ENCODE peak calls at places on chromosome 20, in four cellular contexts. M, V, H and E are unnamed samples.

GRCh38 chr20:50446351-50447101 is 63.7 kb upstream of the PTPN1 start:
- DNase-seq in H (no peak), V (no peak), M (no peak), E (peak; percentile 74)

GRCh38 chr20:49894073-49894470 is 21.3 kb downstream of the SPATA2 start:
- DNase-seq in H (no peak), M (peak; percentile 72), V (no peak), E (no peak)

GRCh38 chr20:59284470-59284869 is 15.9 kb upstream of the EDN3 start:
- DNase-seq in M (no peak), H (no peak), V (no peak), E (no peak)

GRCh38 chr20:62321521-62321948 is 18.7 kb downstream of the ADRM1 start:
- DNase-seq in H (no peak), V (no peak), M (peak; percentile 75), E (no peak)

GRCh38 chr20:19593762-19594161 is 164.3 kb upstream of the RIN2 start:
- DNase-seq in M (no peak), V (no peak), H (no peak), E (no peak)

GRCh38 chr20:49811825-49812462 is 684 bp upstream of the SLC9A8 start:
- DNase-seq in H (no peak), M (no peak), V (no peak), E (peak; percentile 15)

GRCh38 chr20:62430311-62430853 is 3.0 kb upstream of the RBBP8NL start:
- DNase-seq in V (no peak), H (no peak), M (no peak), E (no peak)

GRCh38 chr20:37501940-37502339 is 19.1 kb upstream of the NNAT start:
- DNase-seq in V (no peak), M (no peak), H (no peak), E (no peak)

GRCh38 chr20:32978009-32978335 is 26.3 kb downstream of the SUN5 start:
- DNase-seq in M (no peak), V (no peak), H (peak; percentile 21), E (no peak)

GRCh38 chr20:378961-379336 is 1.6 kb upstream of the TRIB3 start:
- DNase-seq in V (no peak), M (no peak), H (no peak), E (no peak)

GRCh38 chr20:22333885-22334545 is 250.4 kb downstream of the FOXA2 start:
- DNase-seq in M (peak; percentile 68), H (peak; percentile 67), V (peak; percentile 56), E (peak; percentile 58)

GRCh38 chr20:25136643-25137559 is 55.0 kb upstream of the VSX1 start:
- DNase-seq in V (no peak), M (no peak), H (no peak), E (no peak)

GRCh38 chr20:15494841-15495240 is 1078.4 kb downstream of the KIF16B start:
- DNase-seq in H (no peak), V (no peak), M (no peak), E (no peak)

GRCh38 chr20:18001131-18001921 is 32.5 kb downstream of the MGME1 start:
- DNase-seq in H (peak; percentile 80), M (no peak), V (no peak), E (peak; percentile 55)

GRCh38 chr20:57470212-57470522 is 54.8 kb downstream of the CTCFL start:
- DNase-seq in V (no peak), H (peak; percentile 48), M (no peak), E (no peak)

GRCh38 chr20:18645196-18645745 is 57.4 kb downstream of the DTD1 start:
- DNase-seq in V (no peak), M (no peak), H (no peak), E (no peak)

GRCh38 chr20:40056186-40056585 is 632.9 kb downstream of the MAFB start:
- DNase-seq in M (no peak), H (no peak), V (no peak), E (no peak)

GRCh38 chr20:42179768-42180167 is 561.6 kb upstream of the CHD6 start:
- DNase-seq in H (no peak), M (peak; percentile 1), V (no peak), E (no peak)

GRCh38 chr20:2006452-2007381 is 12.9 kb upstream of the PDYN start:
- DNase-seq in V (peak; percentile 2), M (peak; percentile 50), H (no peak), E (no peak)

GRCh38 chr20:16014436-16014835 is 558.8 kb downstream of the KIF16B start:
- DNase-seq in H (no peak), M (no peak), V (no peak), E (no peak)

GRCh38 chr20:58700121-58700780 is 7.7 kb downstream of the NPEPL1 start:
- DNase-seq in V (no peak), H (no peak), M (no peak), E (peak; percentile 65)

GRCh38 chr20:34328928-34329677 is 25.9 kb upstream of the AHCY start:
- DNase-seq in M (no peak), H (no peak), V (no peak), E (no peak)

GRCh38 chr20:4152696-4153235 is 137.4 kb upstream of the RNF24 start:
- DNase-seq in M (no peak), H (peak; percentile 13), V (no peak), E (no peak)

GRCh38 chr20:44056010-44056698 is 130.8 kb downstream of the JPH2 start:
- DNase-seq in H (peak; percentile 55), V (no peak), M (peak; percentile 50), E (peak; percentile 45)

GRCh38 chr20:40835321-40835720 is 146.3 kb upstream of the MAFB start:
- DNase-seq in H (no peak), V (no peak), M (no peak), E (no peak)

GRCh38 chr20:24956001-24956761 is 7.1 kb downstream of the CST7 start:
- DNase-seq in H (no peak), M (no peak), V (no peak), E (no peak)

GRCh38 chr20:57932227-57932864 is 222.5 kb upstream of the PMEPA1 start:
- DNase-seq in V (no peak), M (no peak), H (peak; percentile 40), E (no peak)

GRCh38 chr20:64044484-64045247 is 4.8 kb downstream of the SOX18 start:
- DNase-seq in V (no peak), H (no peak), M (no peak), E (no peak)

GRCh38 chr20:11792229-11792953 is 125.3 kb upstream of the BTBD3 start:
- DNase-seq in M (no peak), V (no peak), H (no peak), E (no peak)

GRCh38 chr20:6689339-6689973 is 78.0 kb upstream of the BMP2 start:
- DNase-seq in V (no peak), M (no peak), H (no peak), E (no peak)

GRCh38 chr20:48034754-48035153 is 249.5 kb upstream of the SULF2 start:
- DNase-seq in H (no peak), M (no peak), V (no peak), E (no peak)

GRCh38 chr20:16535281-16535680 is 38.0 kb downstream of the KIF16B start:
- DNase-seq in H (no peak), V (no peak), M (no peak), E (no peak)